ENCODE peak calls at places on chromosomes 4 and X, in four cellular contexts. N is HepG2, C is GM12878, X is K562. Q is an unnamed sample.

GRCh38 chr4:40323866-40324265 is 11.3 kb upstream of the CHRNA9 start:
- DNase-seq in X (peak; percentile 19), N (no peak), C (no peak), Q (no peak)

GRCh38 chr4:87026795-87027495 is 92.1 kb downstream of the AFF1 start:
- DNase-seq in N (no peak), C (peak; percentile 91), X (no peak), Q (no peak)

GRCh38 chr4:6920174-6920573 is 10.5 kb downstream of the TBC1D14 start:
- DNase-seq in C (no peak), N (no peak), X (no peak), Q (no peak)

GRCh38 chr4:20890752-20891151 is 190.5 kb downstream of the PACRGL start:
- DNase-seq in C (no peak), N (no peak), X (no peak), Q (no peak)

GRCh38 chrX:13545731-13546130 is 23.7 kb upstream of the EGFL6 start:
- DNase-seq in N (no peak), C (no peak), X (no peak), Q (no peak)

GRCh38 chrX:14032383-14032782 is 2.7 kb upstream of the GEMIN8 start:
- DNase-seq in N (peak; percentile 13), C (no peak), X (peak; percentile 13), Q (no peak)

GRCh38 chrX:39115166-39115565 is 313.9 kb downstream of the MID1IP1 start:
- DNase-seq in N (no peak), C (no peak), X (no peak), Q (no peak)

GRCh38 chr4:74374561-74375327 is 9.8 kb downstream of the EREG start:
- DNase-seq in N (no peak), C (no peak), X (no peak), Q (no peak)

GRCh38 chr4:110138546-110138945 is 59.9 kb downstream of the ELOVL6 start:
- DNase-seq in X (no peak), C (no peak), N (no peak), Q (no peak)

GRCh38 chr4:147587061-147587460 is 30.1 kb upstream of the TMEM184C start:
- DNase-seq in C (no peak), N (no peak), X (no peak), Q (no peak)
- TF ChIP-seq BRCA1 in C (no peak), N (no peak), X (no peak), Q (no peak)

DNA sequence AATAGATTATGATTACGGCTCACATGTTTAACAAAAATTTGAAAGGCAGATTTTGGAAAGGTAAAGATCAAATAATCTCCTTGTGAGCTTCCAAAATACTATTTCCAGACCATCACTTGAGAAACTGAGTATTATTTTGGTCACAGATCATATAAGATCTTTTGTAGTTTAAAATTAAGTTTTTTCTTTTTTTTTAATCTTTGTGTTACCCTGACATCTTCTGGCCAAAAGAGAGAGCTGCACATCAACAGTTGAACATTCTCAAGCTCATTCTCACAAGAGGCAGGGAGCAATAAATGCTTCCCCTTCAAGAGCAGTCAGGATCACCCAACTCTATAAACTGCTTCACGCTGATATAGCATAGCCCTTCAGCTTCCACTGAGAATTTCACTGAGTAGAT is 15.9 kb downstream of the TMEM192 start:
- DNase-seq in X (no peak), C (no peak), N (peak; percentile 8), Q (no peak)
- TF ChIP-seq BRCA1 in X (no peak), C (no peak), N (no peak), Q (no peak)

GRCh38 chr4:136709897-136710296 is 822.4 kb downstream of the PCDH18 start:
- DNase-seq in X (no peak), C (no peak), N (no peak), Q (no peak)

GRCh38 chr4:136713140-136713539 is 819.2 kb downstream of the PCDH18 start:
- DNase-seq in N (no peak), X (no peak), C (no peak), Q (peak; percentile 19)
- TF ChIP-seq BRCA1 in N (no peak), X (no peak), C (no peak), Q (no peak)

DNA sequence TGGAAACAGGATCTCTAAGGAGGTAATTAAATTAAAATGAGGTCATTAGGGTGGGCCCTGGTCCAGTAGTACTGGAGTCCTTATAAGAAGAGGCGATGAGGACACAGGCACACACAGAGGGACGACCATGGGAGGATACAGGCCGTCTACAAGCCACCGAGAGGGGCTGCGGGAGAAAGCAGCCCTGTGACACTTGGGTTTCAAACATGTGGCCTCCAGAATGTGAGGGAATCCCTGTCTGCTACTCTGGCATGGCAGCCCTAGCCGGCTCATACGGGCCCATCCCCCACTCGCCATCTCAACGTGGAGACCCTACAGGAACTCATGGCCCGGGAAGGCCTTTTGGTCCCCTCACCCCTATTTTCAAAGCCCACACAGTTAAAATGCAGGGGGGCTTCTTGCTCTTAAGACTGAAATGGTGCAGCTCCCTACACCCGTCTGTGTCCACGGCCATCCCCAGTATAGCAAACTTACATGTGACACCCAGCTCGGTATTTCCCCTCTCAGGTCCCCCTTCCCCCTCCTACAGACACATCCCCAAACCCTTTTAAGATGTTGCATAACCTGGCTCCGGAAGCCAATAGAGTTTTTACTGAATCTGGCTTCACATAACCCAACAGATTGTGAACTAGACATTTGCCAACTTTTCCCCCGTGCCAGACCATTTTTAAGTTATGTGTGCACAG is 124.1 kb upstream of the TBL1X start:
- DNase-seq in C (peak; percentile 5), X (no peak), N (no peak), Q (no peak)
- TF ChIP-seq BRCA1 in C (no peak), X (no peak), N (no peak), Q (no peak)

DNA sequence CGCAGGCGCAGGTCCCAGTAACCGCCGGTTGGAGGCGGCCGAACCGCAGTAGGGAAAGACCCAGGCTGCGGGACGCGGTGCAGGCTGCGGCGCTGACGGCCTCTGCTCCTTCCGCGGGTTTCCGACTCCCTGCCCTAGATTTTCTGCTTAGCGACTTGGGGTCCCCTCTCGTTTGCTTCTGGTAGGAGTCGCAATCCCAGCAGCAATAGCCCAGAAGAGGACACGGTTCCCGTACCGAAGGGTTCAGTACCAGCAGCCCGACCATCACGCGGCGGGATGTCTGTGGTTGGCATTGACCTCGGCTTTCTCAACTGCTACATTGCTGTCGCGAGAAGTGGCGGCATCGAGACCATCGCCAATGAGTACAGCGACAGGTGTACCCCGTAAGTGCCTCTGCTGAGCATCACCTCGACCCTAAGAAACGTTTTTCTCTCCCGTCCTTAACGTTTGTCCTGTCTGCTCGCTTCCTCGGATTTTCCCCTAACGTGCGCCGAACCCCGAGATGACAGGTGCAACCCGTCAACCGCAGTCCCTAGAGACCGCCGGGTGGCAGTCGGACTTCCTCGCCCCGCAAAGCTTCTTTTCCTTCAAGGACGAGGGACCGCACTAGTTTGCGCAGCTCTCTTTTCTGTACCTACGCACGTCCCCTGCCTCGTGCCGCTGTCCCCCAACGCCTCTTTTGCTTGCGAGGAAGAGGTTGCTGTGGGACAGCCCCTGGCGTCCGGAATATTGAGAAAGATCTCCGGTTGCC is at the start of gene HSPA4L:
- DNase-seq in C (peak; percentile 49), N (peak; percentile 68), X (peak; percentile 33), Q (no peak)
- TF ChIP-seq BRCA1 in C (no peak), N (no peak), X (no peak), Q (no peak)

DNA sequence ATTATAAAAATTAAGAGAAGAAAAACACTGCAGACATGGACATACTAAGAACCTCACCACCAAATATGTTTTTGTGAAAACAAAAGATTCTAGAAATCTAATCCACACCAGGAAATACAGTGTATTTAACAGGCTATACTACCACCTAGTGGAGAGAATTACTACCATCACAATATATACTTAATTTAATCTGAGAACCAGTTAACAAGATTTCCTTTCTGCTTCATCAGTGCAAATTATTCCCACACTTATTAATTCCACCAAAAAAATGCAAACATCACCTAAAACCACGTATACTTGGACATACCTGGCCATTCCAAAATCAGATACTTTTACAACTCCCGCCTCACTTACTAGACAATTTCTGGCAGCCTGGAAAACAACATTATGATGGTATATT is 7.0 kb upstream of the TXK start:
- DNase-seq in C (no peak), N (peak; percentile 20), X (peak; percentile 21), Q (no peak)
- TF ChIP-seq BRCA1 in C (no peak), N (no peak), X (no peak), Q (no peak)

GRCh38 chrX:10602646-10603045 is 17.7 kb downstream of the MID1 start:
- DNase-seq in C (no peak), X (no peak), N (no peak), Q (no peak)
- TF ChIP-seq BRCA1 in C (no peak), X (no peak), N (no peak), Q (no peak)

GRCh38 chr4:16045687-16046086 is 38.1 kb downstream of the PROM1 start:
- DNase-seq in C (no peak), X (no peak), N (no peak), Q (no peak)
- TF ChIP-seq BRCA1 in C (no peak), X (no peak), N (no peak), Q (no peak)